ENCODE peak calls at places on chromosomes 1 and 21, in seven cellular contexts. One of them, this sample, is unnamed.

GRCh38 chr1:234206651-234207284 is 166.5 kb upstream of the COA6 start:
- DNase-seq in ovary: no peak
- DNase-seq in A549: peak; percentile 56
- DNase-seq in HepG2: peak; percentile 14
- DNase-seq in sigmoid colon: no peak
- DNase-seq in transverse colon: no peak
- DNase-seq in suprapubic skin: no peak
- DNase-seq in this sample: no peak

GRCh38 chr1:93807301-93807930 is 71.6 kb downstream of the DNTTIP2 start:
- DNase-seq in HepG2: no peak
- DNase-seq in sigmoid colon: no peak
- DNase-seq in A549: no peak
- DNase-seq in suprapubic skin: no peak
- DNase-seq in transverse colon: no peak
- DNase-seq in ovary: no peak
- DNase-seq in this sample: no peak

GRCh38 chr1:32741417-32742131 is 39.0 kb upstream of the SYNC start:
- DNase-seq in HepG2: no peak
- DNase-seq in ovary: peak; percentile 49
- DNase-seq in suprapubic skin: no peak
- DNase-seq in A549: peak; percentile 69
- DNase-seq in transverse colon: peak; percentile 55
- DNase-seq in sigmoid colon: no peak
- DNase-seq in this sample: no peak

GRCh38 chr1:202241376-202242079 is 47.9 kb downstream of the LGR6 start:
- DNase-seq in A549: no peak
- DNase-seq in transverse colon: peak; percentile 1
- DNase-seq in sigmoid colon: peak; percentile 46
- DNase-seq in HepG2: no peak
- DNase-seq in suprapubic skin: peak; percentile 63
- DNase-seq in ovary: no peak
- DNase-seq in this sample: no peak

GRCh38 chr1:40315795-40316594 is 1.1 kb downstream of the COL9A2 start:
- DNase-seq in A549: no peak
- DNase-seq in ovary: no peak
- DNase-seq in transverse colon: peak; percentile 34
- DNase-seq in sigmoid colon: no peak
- DNase-seq in HepG2: no peak
- DNase-seq in suprapubic skin: peak; percentile 72
- DNase-seq in this sample: no peak

GRCh38 chr1:30111431-30111830 is 612.0 kb downstream of the MATN1 start:
- DNase-seq in ovary: peak; percentile 48
- DNase-seq in HepG2: peak; percentile 5
- DNase-seq in transverse colon: peak; percentile 51
- DNase-seq in A549: peak; percentile 28
- DNase-seq in suprapubic skin: no peak
- DNase-seq in sigmoid colon: no peak
- DNase-seq in this sample: peak; percentile 27

GRCh38 chr1:43008106-43008424 is 49.4 kb upstream of the SLC2A1 start:
- DNase-seq in A549: no peak
- DNase-seq in HepG2: no peak
- DNase-seq in ovary: no peak
- DNase-seq in sigmoid colon: no peak
- DNase-seq in suprapubic skin: no peak
- DNase-seq in transverse colon: no peak
- DNase-seq in this sample: no peak

GRCh38 chr1:205543351-205544305 is 39.2 kb downstream of the CDK18 start:
- DNase-seq in HepG2: peak; percentile 62
- DNase-seq in ovary: peak; percentile 77
- DNase-seq in A549: no peak
- DNase-seq in suprapubic skin: peak; percentile 84
- DNase-seq in transverse colon: peak; percentile 54
- DNase-seq in sigmoid colon: peak; percentile 84
- DNase-seq in this sample: peak; percentile 37

GRCh38 chr1:20370628-20371200 is 80.0 kb downstream of the VWA5B1 start:
- DNase-seq in sigmoid colon: peak; percentile 42
- DNase-seq in A549: no peak
- DNase-seq in HepG2: no peak
- DNase-seq in suprapubic skin: no peak
- DNase-seq in transverse colon: no peak
- DNase-seq in ovary: no peak
- DNase-seq in this sample: no peak

GRCh38 chr1:65425697-65426096 is 5.2 kb downstream of the LEPR start:
- DNase-seq in sigmoid colon: no peak
- DNase-seq in A549: peak; percentile 49
- DNase-seq in transverse colon: no peak
- DNase-seq in HepG2: peak; percentile 82
- DNase-seq in suprapubic skin: no peak
- DNase-seq in ovary: no peak
- DNase-seq in this sample: no peak

GRCh38 chr1:12333036-12333785 is 103.4 kb downstream of the VPS13D start:
- DNase-seq in ovary: peak; percentile 33
- DNase-seq in transverse colon: no peak
- DNase-seq in HepG2: no peak
- DNase-seq in sigmoid colon: no peak
- DNase-seq in suprapubic skin: no peak
- DNase-seq in A549: no peak
- DNase-seq in this sample: no peak

GRCh38 chr1:227887697-227888403 is 59.9 kb downstream of the WNT9A start:
- DNase-seq in ovary: peak; percentile 57
- DNase-seq in transverse colon: peak; percentile 59
- DNase-seq in suprapubic skin: peak; percentile 84
- DNase-seq in sigmoid colon: peak; percentile 93
- DNase-seq in A549: no peak
- DNase-seq in HepG2: no peak
- DNase-seq in this sample: peak; percentile 64

GRCh38 chr1:92503926-92504750 is 17.4 kb upstream of the GFI1 start:
- DNase-seq in ovary: no peak
- DNase-seq in sigmoid colon: no peak
- DNase-seq in transverse colon: no peak
- DNase-seq in HepG2: no peak
- DNase-seq in A549: no peak
- DNase-seq in suprapubic skin: no peak
- DNase-seq in this sample: no peak

GRCh38 chr21:39033878-39034589 is 149.2 kb downstream of the PSMG1 start:
- DNase-seq in transverse colon: peak; percentile 90
- DNase-seq in ovary: peak; percentile 39
- DNase-seq in HepG2: peak; percentile 98
- DNase-seq in A549: no peak
- DNase-seq in suprapubic skin: no peak
- DNase-seq in sigmoid colon: peak; percentile 68
- DNase-seq in this sample: no peak

GRCh38 chr1:8597455-8597854 is 220.0 kb downstream of the RERE start:
- DNase-seq in ovary: no peak
- DNase-seq in suprapubic skin: no peak
- DNase-seq in A549: no peak
- DNase-seq in HepG2: no peak
- DNase-seq in transverse colon: no peak
- DNase-seq in sigmoid colon: no peak
- DNase-seq in this sample: no peak

GRCh38 chr1:197674286-197674685 is 101.0 kb downstream of the DENND1B start:
- DNase-seq in sigmoid colon: no peak
- DNase-seq in suprapubic skin: no peak
- DNase-seq in ovary: no peak
- DNase-seq in transverse colon: no peak
- DNase-seq in HepG2: no peak
- DNase-seq in A549: no peak
- DNase-seq in this sample: no peak

GRCh38 chr1:16925635-16926490 is 4.1 kb downstream of the CROCC start:
- DNase-seq in suprapubic skin: no peak
- DNase-seq in sigmoid colon: no peak
- DNase-seq in transverse colon: no peak
- DNase-seq in A549: no peak
- DNase-seq in ovary: no peak
- DNase-seq in HepG2: no peak
- DNase-seq in this sample: no peak

GRCh38 chr1:16926491-16927195 is 4.9 kb downstream of the CROCC start:
- DNase-seq in ovary: no peak
- DNase-seq in A549: no peak
- DNase-seq in suprapubic skin: no peak
- DNase-seq in HepG2: no peak
- DNase-seq in transverse colon: no peak
- DNase-seq in sigmoid colon: no peak
- DNase-seq in this sample: no peak

GRCh38 chr1:16924216-16924918 is 2.6 kb downstream of the CROCC start:
- DNase-seq in suprapubic skin: no peak
- DNase-seq in HepG2: no peak
- DNase-seq in sigmoid colon: peak; percentile 63
- DNase-seq in A549: no peak
- DNase-seq in ovary: no peak
- DNase-seq in transverse colon: no peak
- DNase-seq in this sample: no peak

GRCh38 chr1:16922885-16923431 is 1.2 kb downstream of the CROCC start:
- DNase-seq in sigmoid colon: no peak
- DNase-seq in suprapubic skin: no peak
- DNase-seq in transverse colon: no peak
- DNase-seq in HepG2: no peak
- DNase-seq in ovary: no peak
- DNase-seq in A549: no peak
- DNase-seq in this sample: no peak

GRCh38 chr1:16924919-16925477 is 3.3 kb downstream of the CROCC start:
- DNase-seq in suprapubic skin: no peak
- DNase-seq in HepG2: no peak
- DNase-seq in A549: no peak
- DNase-seq in ovary: no peak
- DNase-seq in transverse colon: no peak
- DNase-seq in sigmoid colon: no peak
- DNase-seq in this sample: no peak
- TF ChIP-seq CTCF in suprapubic skin: no peak
- TF ChIP-seq CTCF in HepG2: no peak
- TF ChIP-seq CTCF in A549: no peak
- TF ChIP-seq CTCF in ovary: no peak
- TF ChIP-seq CTCF in transverse colon: no peak
- TF ChIP-seq CTCF in sigmoid colon: no peak
- TF ChIP-seq CTCF in this sample: no peak

GRCh38 chr1:91015358-91015780 is 6.5 kb downstream of the ZNF644 start:
- DNase-seq in ovary: no peak
- DNase-seq in suprapubic skin: no peak
- DNase-seq in HepG2: peak; percentile 31
- DNase-seq in sigmoid colon: no peak
- DNase-seq in A549: no peak
- DNase-seq in transverse colon: no peak
- DNase-seq in this sample: no peak

GRCh38 chr1:91018006-91018405 is 3.8 kb downstream of the ZNF644 start:
- DNase-seq in ovary: no peak
- DNase-seq in A549: no peak
- DNase-seq in HepG2: peak; percentile 24
- DNase-seq in transverse colon: no peak
- DNase-seq in suprapubic skin: no peak
- DNase-seq in sigmoid colon: no peak
- DNase-seq in this sample: no peak

GRCh38 chr1:91014475-91014874 is 7.4 kb downstream of the ZNF644 start:
- DNase-seq in sigmoid colon: no peak
- DNase-seq in suprapubic skin: no peak
- DNase-seq in transverse colon: no peak
- DNase-seq in A549: no peak
- DNase-seq in HepG2: peak; percentile 89
- DNase-seq in ovary: no peak
- DNase-seq in this sample: no peak

GRCh38 chr1:91013302-91013701 is 8.5 kb downstream of the ZNF644 start:
- DNase-seq in transverse colon: no peak
- DNase-seq in sigmoid colon: no peak
- DNase-seq in A549: no peak
- DNase-seq in suprapubic skin: no peak
- DNase-seq in HepG2: no peak
- DNase-seq in ovary: no peak
- DNase-seq in this sample: no peak

GRCh38 chr1:91015794-91016550 is 5.9 kb downstream of the ZNF644 start:
- DNase-seq in suprapubic skin: no peak
- DNase-seq in transverse colon: no peak
- DNase-seq in A549: no peak
- DNase-seq in ovary: no peak
- DNase-seq in sigmoid colon: no peak
- DNase-seq in HepG2: peak; percentile 90
- DNase-seq in this sample: no peak
- H3K4me1 ChIP-seq in suprapubic skin: peaks cover 47% of the 10 kb centered on the region
- H3K4me1 ChIP-seq in transverse colon: peaks cover 43% of the 10 kb centered on the region
- H3K4me1 ChIP-seq in A549: peaks cover 60% of the 10 kb centered on the region
- H3K4me1 ChIP-seq in ovary: peaks cover 6% of the 10 kb centered on the region
- H3K4me1 ChIP-seq in sigmoid colon: peaks cover 49% of the 10 kb centered on the region
- H3K4me1 ChIP-seq in HepG2: peaks cover 87% of the 10 kb centered on the region
- H3K4me1 ChIP-seq in this sample: peaks cover 61% of the 10 kb centered on the region

GRCh38 chr1:28507247-28507645 is 1.4 kb downstream of the RCC1 start:
- DNase-seq in A549: no peak
- DNase-seq in ovary: no peak
- DNase-seq in suprapubic skin: no peak
- DNase-seq in sigmoid colon: no peak
- DNase-seq in transverse colon: no peak
- DNase-seq in HepG2: no peak
- DNase-seq in this sample: no peak

GRCh38 chr1:28507646-28508434 is 2.0 kb downstream of the RCC1 start:
- DNase-seq in ovary: no peak
- DNase-seq in A549: no peak
- DNase-seq in suprapubic skin: no peak
- DNase-seq in sigmoid colon: no peak
- DNase-seq in HepG2: no peak
- DNase-seq in transverse colon: no peak
- DNase-seq in this sample: no peak

GRCh38 chr1:28503117-28503516 is 2.7 kb upstream of the RCC1 start:
- DNase-seq in A549: no peak
- DNase-seq in ovary: no peak
- DNase-seq in suprapubic skin: no peak
- DNase-seq in HepG2: no peak
- DNase-seq in sigmoid colon: no peak
- DNase-seq in transverse colon: no peak
- DNase-seq in this sample: no peak

GRCh38 chr1:28506907-28507246 is 1.0 kb downstream of the RCC1 start:
- DNase-seq in sigmoid colon: no peak
- DNase-seq in ovary: no peak
- DNase-seq in A549: no peak
- DNase-seq in suprapubic skin: no peak
- DNase-seq in HepG2: no peak
- DNase-seq in transverse colon: no peak
- DNase-seq in this sample: no peak

GRCh38 chr1:28505406-28506187 is at the start of gene RCC1:
- DNase-seq in ovary: peak; percentile 96
- DNase-seq in A549: peak; percentile 97
- DNase-seq in suprapubic skin: peak; percentile 98
- DNase-seq in sigmoid colon: peak; percentile 99
- DNase-seq in HepG2: peak; percentile 99
- DNase-seq in transverse colon: peak; percentile 98
- DNase-seq in this sample: peak; percentile 95
- TF ChIP-seq EP300 in ovary: peak; percentile 78
- TF ChIP-seq EP300 in A549: no peak
- TF ChIP-seq EP300 in suprapubic skin: no peak
- TF ChIP-seq EP300 in sigmoid colon: no peak
- TF ChIP-seq EP300 in HepG2: no peak
- TF ChIP-seq EP300 in transverse colon: no peak
- TF ChIP-seq EP300 in this sample: peak; percentile 99

GRCh38 chr1:211013346-211014240 is 120.4 kb downstream of the KCNH1 start:
- DNase-seq in A549: no peak
- DNase-seq in transverse colon: no peak
- DNase-seq in sigmoid colon: no peak
- DNase-seq in HepG2: no peak
- DNase-seq in ovary: no peak
- DNase-seq in suprapubic skin: no peak
- DNase-seq in this sample: no peak

GRCh38 chr1:211007830-211008229 is 126.1 kb downstream of the KCNH1 start:
- DNase-seq in HepG2: no peak
- DNase-seq in suprapubic skin: no peak
- DNase-seq in A549: no peak
- DNase-seq in ovary: no peak
- DNase-seq in sigmoid colon: no peak
- DNase-seq in transverse colon: no peak
- DNase-seq in this sample: no peak

GRCh38 chr1:211009944-211010343 is 124.0 kb downstream of the KCNH1 start:
- DNase-seq in A549: no peak
- DNase-seq in suprapubic skin: no peak
- DNase-seq in sigmoid colon: no peak
- DNase-seq in transverse colon: no peak
- DNase-seq in HepG2: no peak
- DNase-seq in ovary: no peak
- DNase-seq in this sample: no peak
- TF ChIP-seq CTCF in A549: no peak
- TF ChIP-seq CTCF in suprapubic skin: no peak
- TF ChIP-seq CTCF in sigmoid colon: no peak
- TF ChIP-seq CTCF in transverse colon: no peak
- TF ChIP-seq CTCF in HepG2: peak; percentile 39
- TF ChIP-seq CTCF in ovary: no peak
- TF ChIP-seq CTCF in this sample: no peak

This sample was measured in tibial nerve.